ENCODE peak calls at places on chromosomes 1 and 21, in nine cellular contexts. A is stomach; V is skeletal muscle cell; Z is heart right ventricle; T is astrocyte; P is CD8-positive, alpha-beta T cell; H is adipocyte; K is GM12864; D is AG10803. N is an unnamed sample.

GRCh38 chr1:109763646-109764415 is at the start of gene EPS8L3:
- DNase-seq in A (peak; percentile 80), V (no peak), Z (no peak), T (no peak), P (no peak), H (no peak), K (no peak), D (no peak), N (no peak)

GRCh38 chr1:159921251-159921650 is 4.1 kb downstream of the TAGLN2 start:
- DNase-seq in A (no peak), V (no peak), Z (no peak), T (peak; percentile 20), P (no peak), H (no peak), K (no peak), D (no peak), N (no peak)

GRCh38 chr1:53766766-53767409 is 27.9 kb upstream of the GLIS1 start:
- DNase-seq in A (no peak), V (peak; percentile 12), Z (no peak), T (peak; percentile 75), P (no peak), H (peak; percentile 82), K (no peak), D (peak; percentile 62), N (no peak)

GRCh38 chr21:43191521-43191920 is 22.7 kb downstream of the CRYAA start:
- DNase-seq in A (no peak), V (no peak), Z (no peak), T (no peak), P (no peak), H (no peak), K (no peak), D (no peak), N (no peak)

GRCh38 chr1:92167151-92167550 is 50.6 kb upstream of the C1orf146 start:
- DNase-seq in A (no peak), V (no peak), Z (no peak), T (no peak), P (no peak), H (no peak), K (no peak), D (no peak), N (no peak)

GRCh38 chr1:219416598-219417238 is 196.2 kb downstream of the ZC3H11B start:
- DNase-seq in A (peak; percentile 64), V (no peak), Z (peak; percentile 56), T (peak; percentile 18), P (peak; percentile 64), H (peak; percentile 75), K (peak; percentile 26), D (peak; percentile 43), N (no peak)

GRCh38 chr1:234102591-234102990 is 198.1 kb downstream of the SLC35F3 start:
- DNase-seq in A (no peak), V (no peak), Z (peak; percentile 37), T (peak; percentile 71), P (no peak), H (no peak), K (no peak), D (peak; percentile 13), N (no peak)

GRCh38 chr1:7558921-7559869 is 211.9 kb upstream of the VAMP3 start:
- DNase-seq in A (no peak), V (no peak), Z (no peak), T (no peak), P (no peak), H (no peak), K (no peak), D (no peak), N (no peak)

GRCh38 chr1:30294508-30294907 is 428.9 kb downstream of the MATN1 start:
- DNase-seq in A (peak; percentile 9), V (no peak), Z (no peak), T (no peak), P (no peak), H (no peak), K (no peak), D (no peak), N (no peak)

GRCh38 chr1:198444792-198445191 is 95.7 kb downstream of the ATP6V1G3 start:
- DNase-seq in A (no peak), V (peak; percentile 48), Z (peak; percentile 4), T (peak; percentile 91), P (no peak), H (peak; percentile 68), K (no peak), D (peak; percentile 81), N (no peak)

GRCh38 chr1:64361974-64362373 is 108.0 kb upstream of the CACHD1 start:
- DNase-seq in A (no peak), V (no peak), Z (no peak), T (no peak), P (no peak), H (no peak), K (no peak), D (no peak), N (no peak)

GRCh38 chr1:87902830-87903614 is 574.3 kb downstream of the LMO4 start:
- DNase-seq in A (no peak), V (peak; percentile 45), Z (peak; percentile 9), T (peak; percentile 15), P (no peak), H (peak; percentile 46), K (no peak), D (peak; percentile 13), N (no peak)

GRCh38 chr1:25795955-25796806 is 3.8 kb upstream of the SELENON start:
- DNase-seq in A (peak; percentile 70), V (no peak), Z (no peak), T (no peak), P (no peak), H (no peak), K (no peak), D (no peak), N (no peak)

GRCh38 chr21:14734191-14734590 is 188.1 kb upstream of the SAMSN1 start:
- DNase-seq in A (no peak), V (no peak), Z (no peak), T (no peak), P (no peak), H (no peak), K (peak; percentile 10), D (no peak), N (no peak)

GRCh38 chr1:154320882-154321608 is at the start of gene AQP10:
- DNase-seq in A (peak; percentile 43), V (no peak), Z (no peak), T (no peak), P (no peak), H (no peak), K (no peak), D (no peak), N (no peak)

GRCh38 chr1:68121536-68121935 is 71.1 kb upstream of the DIRAS3 start:
- DNase-seq in A (no peak), V (peak; percentile 61), Z (no peak), T (peak; percentile 73), P (no peak), H (peak; percentile 47), K (no peak), D (peak; percentile 55), N (no peak)

DNA sequence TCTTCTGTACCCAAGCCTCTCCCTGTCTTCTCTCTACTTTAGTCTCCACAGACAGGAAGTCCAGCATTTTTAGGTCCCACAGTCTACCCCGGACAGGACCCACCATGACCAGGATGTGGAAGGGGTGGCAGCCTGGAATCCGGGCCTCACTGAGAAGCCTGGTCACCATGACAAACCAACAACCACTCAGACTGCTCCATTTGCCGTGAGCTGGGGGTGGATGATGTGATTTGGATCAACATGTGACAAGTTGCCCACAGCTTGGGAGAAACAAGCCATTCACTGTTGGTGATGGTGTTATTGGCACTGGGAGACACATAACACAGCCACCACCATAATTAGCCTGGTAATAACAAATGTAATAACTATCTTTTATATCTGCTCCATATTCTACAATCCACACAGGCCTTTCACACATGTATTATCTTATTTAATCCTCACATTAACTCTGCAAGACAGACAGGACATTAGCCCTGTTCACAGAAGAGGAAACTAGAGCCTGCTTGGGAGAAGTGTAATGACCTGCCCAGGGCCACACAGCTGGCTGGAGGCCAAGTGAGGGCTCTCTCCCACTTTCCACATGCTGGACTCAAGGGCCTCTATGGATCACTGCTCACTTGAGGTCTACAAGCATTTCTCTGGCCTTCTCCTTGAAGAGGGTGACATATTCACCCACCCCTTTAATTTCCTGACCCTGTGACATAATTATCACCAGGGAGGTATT is 22.9 kb downstream of the MEF2D start:
- DNase-seq in A (no peak), V (no peak), Z (no peak), T (no peak), P (no peak), H (no peak), K (no peak), D (no peak), N (no peak)
- H3K4me3 ChIP-seq in A (no peak overlapping the region), V (no peak overlapping the region), Z (no peak overlapping the region), T (no peak overlapping the region), P (no peak overlapping the region), H (no peak overlapping the region), K (no peak overlapping the region), D (no peak overlapping the region), N (no peak overlapping the region)

DNA sequence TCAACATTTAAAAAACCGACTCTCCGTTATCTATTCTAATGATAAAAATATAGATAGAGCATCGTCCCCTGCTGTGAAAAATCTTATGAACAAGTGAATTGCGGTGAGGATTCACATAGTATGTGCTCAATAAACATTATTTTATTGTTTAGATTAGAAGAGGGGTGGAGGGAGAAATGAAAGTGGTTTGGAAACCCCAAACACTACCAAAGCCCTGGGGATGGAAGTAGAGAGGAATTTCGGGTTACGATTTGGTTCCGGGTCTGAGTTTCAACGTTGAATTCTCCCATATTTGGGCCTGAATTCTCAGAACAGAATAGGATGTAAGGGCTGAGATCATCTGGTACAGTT is 463 bp upstream of the STX12 start:
- DNase-seq in A (no peak), V (no peak), Z (no peak), T (no peak), P (no peak), H (no peak), K (no peak), D (no peak), N (no peak)
- H3K4me3 ChIP-seq in A (peak overlapping the region; percentile 96), V (peak overlapping the region; percentile 98), Z (peak overlapping the region; percentile 99), T (peak overlapping the region; percentile 89), P (peak overlapping the region; percentile 94), H (peak overlapping the region; percentile 87), K (peak overlapping the region; percentile 82), D (peak overlapping the region; percentile 97), N (peak overlapping the region; percentile 93)

GRCh38 chr1:117860906-117861610 is 68.4 kb downstream of the GDAP2 start:
- DNase-seq in A (no peak), V (peak; percentile 61), Z (no peak), T (peak; percentile 14), P (no peak), H (peak; percentile 57), K (no peak), D (peak; percentile 94), N (no peak)
- H3K4me3 ChIP-seq in A (no peak overlapping the region), V (no peak overlapping the region), Z (no peak overlapping the region), T (no peak overlapping the region), P (no peak overlapping the region), H (no peak overlapping the region), K (no peak overlapping the region), D (no peak overlapping the region), N (no peak overlapping the region)

DNA sequence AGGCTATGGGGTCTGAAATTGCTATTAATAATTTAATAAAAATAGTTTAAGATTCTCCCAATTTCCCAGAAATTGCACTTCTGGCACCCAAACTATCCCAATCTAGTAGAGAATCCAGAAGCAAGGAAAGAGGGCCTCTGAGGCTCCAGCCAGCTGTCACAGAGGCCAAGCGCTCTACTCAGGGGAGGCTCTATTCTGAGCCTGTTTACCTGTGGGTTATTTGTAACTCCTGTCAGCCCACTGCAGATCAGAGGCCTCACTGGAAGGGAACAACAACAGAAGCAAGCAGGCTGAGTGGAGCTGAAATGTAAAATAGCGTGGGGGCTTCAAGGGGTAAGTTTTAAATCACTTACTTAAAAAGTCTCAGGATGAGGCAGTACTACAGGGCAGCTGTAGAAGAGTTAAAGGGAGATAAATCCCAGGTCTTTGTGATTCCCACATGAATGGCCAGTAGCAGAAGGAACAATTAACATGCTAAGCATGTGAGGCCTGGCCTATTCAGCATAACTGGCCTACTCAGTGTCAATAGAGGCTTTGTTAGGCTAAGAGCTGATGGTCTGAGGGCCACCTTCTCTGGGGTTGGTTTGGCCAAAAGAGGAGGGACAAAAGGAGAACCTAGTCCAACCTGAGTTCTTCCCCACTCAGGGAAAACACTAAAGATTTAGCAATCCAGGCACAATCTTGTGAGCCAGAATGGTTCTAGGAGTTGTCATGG is 12.8 kb downstream of the ZNF687 start:
- DNase-seq in A (no peak), V (no peak), Z (no peak), T (no peak), P (no peak), H (no peak), K (no peak), D (no peak), N (no peak)
- H3K4me3 ChIP-seq in A (no peak overlapping the region), V (no peak overlapping the region), Z (no peak overlapping the region), T (no peak overlapping the region), P (no peak overlapping the region), H (no peak overlapping the region), K (no peak overlapping the region), D (no peak overlapping the region), N (no peak overlapping the region)